ENCODE peak calls at places on chromosomes 3 and 15, in eight cellular contexts. One of them, this sample, is unnamed.

GRCh38 chr3:134029734-134030381 is at the start of gene SLCO2A1:
- DNase-seq in A549: peak
- DNase-seq in endothelial cell of umbilical vein: peak
- DNase-seq in HCT116: no peak
- DNase-seq in HepG2: no peak
- DNase-seq in K562: no peak
- DNase-seq in H1: peak
- DNase-seq in GM12878: no peak
- DNase-seq in this sample: peak

GRCh38 chr3:185225080-185225479 is 28.8 kb downstream of the EHHADH start:
- DNase-seq in A549: no peak
- DNase-seq in endothelial cell of umbilical vein: no peak
- DNase-seq in HCT116: no peak
- DNase-seq in HepG2: no peak
- DNase-seq in K562: no peak
- DNase-seq in H1: no peak
- DNase-seq in GM12878: no peak
- DNase-seq in this sample: no peak

GRCh38 chr3:24323272-24323671 is 171.4 kb downstream of the THRB start:
- DNase-seq in A549: no peak
- DNase-seq in endothelial cell of umbilical vein: no peak
- DNase-seq in HCT116: no peak
- DNase-seq in HepG2: no peak
- DNase-seq in K562: no peak
- DNase-seq in H1: no peak
- DNase-seq in GM12878: no peak
- DNase-seq in this sample: no peak

GRCh38 chr15:57604502-57604901 is 12.8 kb downstream of the MYZAP start:
- DNase-seq in A549: no peak
- DNase-seq in endothelial cell of umbilical vein: no peak
- DNase-seq in HCT116: no peak
- DNase-seq in HepG2: no peak
- DNase-seq in K562: no peak
- DNase-seq in H1: no peak
- DNase-seq in GM12878: no peak
- DNase-seq in this sample: no peak

GRCh38 chr15:78162038-78162437 is 12.9 kb downstream of the IDH3A start:
- DNase-seq in A549: no peak
- DNase-seq in endothelial cell of umbilical vein: no peak
- DNase-seq in HCT116: no peak
- DNase-seq in HepG2: no peak
- DNase-seq in K562: no peak
- DNase-seq in H1: no peak
- DNase-seq in GM12878: no peak
- DNase-seq in this sample: no peak

GRCh38 chr15:28919201-28919627 is 33.4 kb downstream of the APBA2 start:
- DNase-seq in A549: peak
- DNase-seq in endothelial cell of umbilical vein: no peak
- DNase-seq in HCT116: no peak
- DNase-seq in HepG2: no peak
- DNase-seq in K562: no peak
- DNase-seq in H1: no peak
- DNase-seq in GM12878: no peak
- DNase-seq in this sample: peak

GRCh38 chr15:51801391-51801835 is 28.0 kb upstream of the TMOD3 start:
- DNase-seq in A549: peak
- DNase-seq in endothelial cell of umbilical vein: peak
- DNase-seq in HCT116: peak
- DNase-seq in HepG2: peak
- DNase-seq in K562: peak
- DNase-seq in H1: no peak
- DNase-seq in GM12878: no peak
- DNase-seq in this sample: peak

GRCh38 chr15:51077565-51078153 is 17.0 kb downstream of the TNFAIP8L3 start:
- DNase-seq in A549: no peak
- DNase-seq in endothelial cell of umbilical vein: peak
- DNase-seq in HCT116: no peak
- DNase-seq in HepG2: no peak
- DNase-seq in K562: peak
- DNase-seq in H1: peak
- DNase-seq in GM12878: peak
- DNase-seq in this sample: peak

GRCh38 chr3:102290241-102290640 is 144.6 kb upstream of the ZPLD1 start:
- DNase-seq in A549: no peak
- DNase-seq in endothelial cell of umbilical vein: no peak
- DNase-seq in HCT116: no peak
- DNase-seq in HepG2: no peak
- DNase-seq in K562: no peak
- DNase-seq in H1: no peak
- DNase-seq in GM12878: no peak
- DNase-seq in this sample: no peak

GRCh38 chr3:169148448-169149348 is 514.8 kb downstream of the MECOM start:
- DNase-seq in A549: no peak
- DNase-seq in endothelial cell of umbilical vein: peak
- DNase-seq in HCT116: no peak
- DNase-seq in HepG2: no peak
- DNase-seq in K562: peak
- DNase-seq in H1: no peak
- DNase-seq in GM12878: no peak
- DNase-seq in this sample: no peak

GRCh38 chr15:71091601-71092000 is 23.7 kb upstream of the THSD4 start:
- DNase-seq in A549: no peak
- DNase-seq in endothelial cell of umbilical vein: no peak
- DNase-seq in HCT116: no peak
- DNase-seq in HepG2: no peak
- DNase-seq in K562: no peak
- DNase-seq in H1: peak
- DNase-seq in GM12878: no peak
- DNase-seq in this sample: no peak

GRCh38 chr3:51024121-51024520 is 349.4 kb downstream of the DOCK3 start:
- DNase-seq in A549: no peak
- DNase-seq in endothelial cell of umbilical vein: no peak
- DNase-seq in HCT116: no peak
- DNase-seq in HepG2: no peak
- DNase-seq in K562: no peak
- DNase-seq in H1: no peak
- DNase-seq in GM12878: no peak
- DNase-seq in this sample: no peak

GRCh38 chr3:69474186-69474585 is 88.3 kb upstream of the FRMD4B start:
- DNase-seq in A549: no peak
- DNase-seq in endothelial cell of umbilical vein: no peak
- DNase-seq in HCT116: no peak
- DNase-seq in HepG2: no peak
- DNase-seq in K562: no peak
- DNase-seq in H1: no peak
- DNase-seq in GM12878: no peak
- DNase-seq in this sample: no peak

GRCh38 chr3:183477801-183478456 is 49.5 kb upstream of the MCF2L2 start:
- DNase-seq in A549: no peak
- DNase-seq in endothelial cell of umbilical vein: no peak
- DNase-seq in HCT116: no peak
- DNase-seq in HepG2: no peak
- DNase-seq in K562: peak
- DNase-seq in H1: no peak
- DNase-seq in GM12878: no peak
- DNase-seq in this sample: no peak

GRCh38 chr3:196115678-196116083 is 33.8 kb upstream of the TFRC start:
- DNase-seq in A549: no peak
- DNase-seq in endothelial cell of umbilical vein: no peak
- DNase-seq in HCT116: no peak
- DNase-seq in HepG2: no peak
- DNase-seq in K562: no peak
- DNase-seq in H1: no peak
- DNase-seq in GM12878: peak
- DNase-seq in this sample: no peak

GRCh38 chr3:158696618-158697017 is 24.2 kb upstream of the LXN start:
- DNase-seq in A549: no peak
- DNase-seq in endothelial cell of umbilical vein: peak
- DNase-seq in HCT116: no peak
- DNase-seq in HepG2: peak
- DNase-seq in K562: no peak
- DNase-seq in H1: no peak
- DNase-seq in GM12878: no peak
- DNase-seq in this sample: no peak

GRCh38 chr3:192851821-192852352 is 65.8 kb downstream of the MB21D2 start:
- DNase-seq in A549: peak
- DNase-seq in endothelial cell of umbilical vein: peak
- DNase-seq in HCT116: peak
- DNase-seq in HepG2: peak
- DNase-seq in K562: no peak
- DNase-seq in H1: no peak
- DNase-seq in GM12878: no peak
- DNase-seq in this sample: peak
- TF ChIP-seq MAX in A549: peak
- TF ChIP-seq MAX in endothelial cell of umbilical vein: no peak
- TF ChIP-seq MAX in HCT116: peak
- TF ChIP-seq MAX in HepG2: no peak
- TF ChIP-seq MAX in K562: no peak
- TF ChIP-seq MAX in H1: no peak
- TF ChIP-seq MAX in GM12878: no peak
- TF ChIP-seq MAX in this sample: no peak

GRCh38 chr3:54134713-54135112 is 12.4 kb downstream of the CACNA2D3 start:
- DNase-seq in A549: no peak
- DNase-seq in endothelial cell of umbilical vein: no peak
- DNase-seq in HCT116: no peak
- DNase-seq in HepG2: no peak
- DNase-seq in K562: no peak
- DNase-seq in H1: no peak
- DNase-seq in GM12878: no peak
- DNase-seq in this sample: no peak
- TF ChIP-seq CTCF in A549: no peak
- TF ChIP-seq CTCF in endothelial cell of umbilical vein: no peak
- TF ChIP-seq CTCF in HCT116: no peak
- TF ChIP-seq CTCF in HepG2: no peak
- TF ChIP-seq CTCF in K562: no peak
- TF ChIP-seq CTCF in H1: no peak
- TF ChIP-seq CTCF in GM12878: no peak
- TF ChIP-seq CTCF in this sample: no peak

GRCh38 chr3:187737401-187738088 is 7.7 kb downstream of the BCL6 start:
- DNase-seq in A549: no peak
- DNase-seq in endothelial cell of umbilical vein: peak
- DNase-seq in HCT116: no peak
- DNase-seq in HepG2: no peak
- DNase-seq in K562: peak
- DNase-seq in H1: peak
- DNase-seq in GM12878: no peak
- DNase-seq in this sample: peak
- TF ChIP-seq POLR2A in A549: no peak
- TF ChIP-seq POLR2A in endothelial cell of umbilical vein: no peak
- TF ChIP-seq POLR2A in HCT116: no peak
- TF ChIP-seq POLR2A in HepG2: no peak
- TF ChIP-seq POLR2A in K562: no peak
- TF ChIP-seq POLR2A in H1: no peak
- TF ChIP-seq POLR2A in GM12878: no peak
- TF ChIP-seq POLR2A in this sample: no peak

GRCh38 chr3:144831955-144832716 is 860.5 kb downstream of the DIPK2A start:
- DNase-seq in A549: no peak
- DNase-seq in endothelial cell of umbilical vein: peak
- DNase-seq in HCT116: no peak
- DNase-seq in HepG2: no peak
- DNase-seq in K562: no peak
- DNase-seq in H1: no peak
- DNase-seq in GM12878: no peak
- DNase-seq in this sample: no peak
- TF ChIP-seq MAX in A549: no peak
- TF ChIP-seq MAX in endothelial cell of umbilical vein: no peak
- TF ChIP-seq MAX in HCT116: no peak
- TF ChIP-seq MAX in HepG2: no peak
- TF ChIP-seq MAX in K562: no peak
- TF ChIP-seq MAX in H1: no peak
- TF ChIP-seq MAX in GM12878: no peak
- TF ChIP-seq MAX in this sample: no peak

DNA sequence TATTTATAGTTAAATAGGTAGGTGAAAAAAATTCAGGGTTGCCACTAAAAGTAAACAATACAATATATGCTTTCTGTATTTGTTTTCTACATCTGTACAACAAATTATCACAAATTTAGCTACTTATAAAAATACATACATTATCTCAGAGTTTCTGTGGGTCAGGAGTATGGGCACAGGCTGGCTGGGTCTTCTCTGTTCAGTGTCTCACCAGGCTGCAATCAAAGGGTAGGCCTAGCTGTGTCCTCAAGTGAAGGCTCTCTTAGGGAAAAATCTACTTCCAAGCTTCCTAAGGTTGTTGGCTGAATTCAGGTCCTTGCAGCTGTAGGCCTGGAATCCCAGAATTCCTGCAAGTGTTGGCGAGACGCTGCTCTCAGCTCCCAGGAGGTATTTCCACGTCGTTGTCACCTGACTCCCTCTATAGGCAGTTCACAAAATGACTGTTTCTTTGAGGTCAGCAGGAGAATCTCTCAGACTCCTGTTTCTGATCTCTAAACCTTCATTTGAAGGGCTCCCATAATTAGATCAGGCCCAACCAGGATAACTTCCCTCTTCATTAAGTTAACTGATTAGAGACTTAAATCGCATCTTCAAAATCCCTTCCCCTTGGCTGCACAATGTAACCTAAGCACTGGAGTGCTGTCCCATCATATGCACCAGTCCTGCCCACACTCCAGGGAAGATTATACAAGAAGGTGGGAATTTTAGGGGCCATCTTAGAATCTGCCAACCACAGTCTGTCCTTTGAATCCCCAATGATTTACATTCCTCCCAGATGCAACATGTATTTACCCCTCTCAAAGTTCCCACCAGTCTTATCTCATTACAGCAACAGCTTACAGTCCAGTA is 296.6 kb downstream of the SUCLG2 start:
- DNase-seq in A549: peak
- DNase-seq in endothelial cell of umbilical vein: peak
- DNase-seq in HCT116: peak
- DNase-seq in HepG2: peak
- DNase-seq in K562: peak
- DNase-seq in H1: peak
- DNase-seq in GM12878: no peak
- DNase-seq in this sample: peak
- TF ChIP-seq CTCF in A549: peak
- TF ChIP-seq CTCF in endothelial cell of umbilical vein: peak
- TF ChIP-seq CTCF in HCT116: peak
- TF ChIP-seq CTCF in HepG2: peak
- TF ChIP-seq CTCF in K562: peak
- TF ChIP-seq CTCF in H1: peak
- TF ChIP-seq CTCF in GM12878: peak
- TF ChIP-seq CTCF in this sample: peak